ENCODE peak calls at places on chromosomes 7 and 10, in nine cellular contexts. A is IMR-90, G is transverse colon, X is A549, F is PC-3, J is ovary, Q is stomach, M is heart right ventricle, N is tibial artery. H is an unnamed sample.

GRCh38 chr7:1674161-1675035 is 4.3 kb downstream of the ELFN1 start:
- DNase-seq in A (no peak), G (no peak), X (no peak), F (no peak), J (no peak), Q (no peak), M (no peak), N (peak), H (no peak)

GRCh38 chr7:78924581-78924980 is 528.9 kb downstream of the MAGI2 start:
- DNase-seq in A (peak), G (no peak), X (no peak), F (peak), J (no peak), Q (no peak), M (no peak), N (no peak), H (no peak)

GRCh38 chr7:115516341-115516740 is 514.2 kb downstream of the TFEC start:
- DNase-seq in A (no peak), G (no peak), X (no peak), F (no peak), J (no peak), Q (no peak), M (no peak), N (no peak), H (no peak)

GRCh38 chr7:84479059-84479458 is 284.5 kb upstream of the SEMA3A start:
- DNase-seq in A (no peak), G (no peak), X (no peak), F (no peak), J (no peak), Q (no peak), M (no peak), N (no peak), H (no peak)

GRCh38 chr10:110462308-110463095 is 35.2 kb upstream of the DUSP5 start:
- DNase-seq in A (no peak), G (no peak), X (no peak), F (no peak), J (no peak), Q (no peak), M (no peak), N (no peak), H (no peak)

GRCh38 chr7:40437498-40437897 is 302.7 kb downstream of the SUGCT start:
- DNase-seq in A (peak), G (no peak), X (no peak), F (peak), J (no peak), Q (no peak), M (no peak), N (peak), H (no peak)

GRCh38 chr7:14691597-14692203 is 210.9 kb downstream of the DGKB start:
- DNase-seq in A (peak), G (peak), X (no peak), F (peak), J (peak), Q (peak), M (peak), N (no peak), H (peak)

GRCh38 chr7:24227068-24227467 is 56.9 kb upstream of the NPY start:
- DNase-seq in A (no peak), G (no peak), X (no peak), F (no peak), J (no peak), Q (no peak), M (no peak), N (no peak), H (no peak)

GRCh38 chr10:68963151-68963550 is 7.2 kb downstream of the DDX21 start:
- DNase-seq in A (no peak), G (no peak), X (no peak), F (no peak), J (no peak), Q (no peak), M (no peak), N (no peak), H (no peak)

GRCh38 chr10:32377458-32378370 is 30.8 kb upstream of the EPC1 start:
- DNase-seq in A (peak), G (peak), X (no peak), F (peak), J (no peak), Q (no peak), M (no peak), N (no peak), H (no peak)

GRCh38 chr7:66883716-66884115 is 37.3 kb upstream of the TMEM248 start:
- DNase-seq in A (peak), G (no peak), X (no peak), F (peak), J (no peak), Q (no peak), M (no peak), N (no peak), H (no peak)

GRCh38 chr7:137276194-137276593 is 67.3 kb downstream of the PTN start:
- DNase-seq in A (no peak), G (no peak), X (no peak), F (no peak), J (no peak), Q (no peak), M (no peak), N (no peak), H (no peak)

GRCh38 chr7:151849879-151850260 is 27.0 kb downstream of the PRKAG2 start:
- DNase-seq in A (no peak), G (no peak), X (no peak), F (no peak), J (peak), Q (no peak), M (no peak), N (no peak), H (no peak)

GRCh38 chr7:150428671-150429451 is 21.6 kb upstream of the GIMAP8 start:
- DNase-seq in A (peak), G (peak), X (peak), F (peak), J (no peak), Q (no peak), M (no peak), N (peak), H (no peak)

GRCh38 chr7:90857595-90857994 is 261.5 kb downstream of the CDK14 start:
- DNase-seq in A (no peak), G (no peak), X (no peak), F (no peak), J (no peak), Q (no peak), M (peak), N (no peak), H (no peak)

GRCh38 chr7:154858836-154859537 is 143.9 kb downstream of the PAXIP1 start:
- DNase-seq in A (no peak), G (no peak), X (no peak), F (no peak), J (no peak), Q (no peak), M (no peak), N (peak), H (no peak)

GRCh38 chr10:90977162-90977854 is 56.4 kb upstream of the ANKRD1 start:
- DNase-seq in A (no peak), G (no peak), X (no peak), F (no peak), J (no peak), Q (no peak), M (no peak), N (no peak), H (no peak)

GRCh38 chr10:17216901-17217395 is 11.1 kb upstream of the VIM start:
- DNase-seq in A (no peak), G (no peak), X (no peak), F (no peak), J (no peak), Q (no peak), M (no peak), N (no peak), H (no peak)

GRCh38 chr7:114720725-114721124 is 201.2 kb upstream of the MDFIC start:
- DNase-seq in A (no peak), G (no peak), X (no peak), F (no peak), J (no peak), Q (no peak), M (no peak), N (no peak), H (no peak)

GRCh38 chr7:4951903-4952636 is 6.9 kb downstream of the MMD2 start:
- DNase-seq in A (peak), G (no peak), X (no peak), F (peak), J (no peak), Q (no peak), M (no peak), N (no peak), H (no peak)

GRCh38 chr10:117830832-117831231 is 215.9 kb downstream of the RAB11FIP2 start:
- DNase-seq in A (no peak), G (peak), X (no peak), F (no peak), J (no peak), Q (no peak), M (no peak), N (no peak), H (no peak)

GRCh38 chr7:99102809-99103690 is 40.9 kb downstream of the SMURF1 start:
- DNase-seq in A (peak), G (no peak), X (peak), F (peak), J (no peak), Q (no peak), M (no peak), N (no peak), H (no peak)

GRCh38 chr10:86027346-86027745 is 339.2 kb downstream of the GRID1 start:
- DNase-seq in A (no peak), G (no peak), X (no peak), F (no peak), J (no peak), Q (no peak), M (no peak), N (no peak), H (no peak)

GRCh38 chr7:25314729-25315267 is 86.5 kb upstream of the NPVF start:
- DNase-seq in A (no peak), G (peak), X (no peak), F (no peak), J (no peak), Q (no peak), M (no peak), N (no peak), H (no peak)

GRCh38 chr7:25312968-25313367 is 84.7 kb upstream of the NPVF start:
- DNase-seq in A (no peak), G (no peak), X (no peak), F (no peak), J (no peak), Q (no peak), M (no peak), N (no peak), H (no peak)

GRCh38 chr7:25316366-25316765 is 88.1 kb upstream of the NPVF start:
- DNase-seq in A (no peak), G (no peak), X (no peak), F (no peak), J (no peak), Q (no peak), M (no peak), N (no peak), H (no peak)

GRCh38 chr7:25311346-25311745 is 83.1 kb upstream of the NPVF start:
- DNase-seq in A (peak), G (no peak), X (no peak), F (peak), J (no peak), Q (no peak), M (no peak), N (no peak), H (no peak)

DNA sequence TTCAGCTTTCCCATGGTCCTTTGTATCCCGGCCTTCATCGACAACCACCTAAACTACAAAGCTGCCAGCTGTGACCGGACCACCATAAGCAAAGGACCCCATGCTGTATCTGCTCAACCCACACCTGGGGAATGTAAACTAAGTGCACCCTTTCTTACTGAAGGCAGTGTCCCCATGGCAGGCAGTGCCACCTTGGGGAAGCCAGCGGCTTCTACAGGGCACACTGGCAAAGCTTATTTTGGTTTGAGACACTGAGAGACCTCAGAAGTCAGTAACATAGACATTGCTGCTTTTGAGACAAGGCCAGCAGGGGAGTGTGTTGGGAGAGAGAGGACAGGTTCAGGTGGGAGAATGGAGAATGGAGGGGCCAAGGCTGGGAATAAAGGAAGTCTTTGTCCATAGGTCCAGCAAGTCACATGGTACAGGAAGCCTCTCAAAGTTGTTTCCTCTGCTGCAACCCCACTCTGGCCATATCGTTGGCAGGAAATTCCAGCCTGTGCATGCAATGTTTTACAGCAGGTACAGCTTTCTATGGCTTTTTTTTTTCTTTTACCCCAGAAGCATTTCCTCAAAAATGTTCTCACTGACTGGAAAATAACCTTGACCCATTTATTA is 85.9 kb upstream of the NPVF start:
- DNase-seq in A (no peak), G (peak), X (no peak), F (no peak), J (no peak), Q (no peak), M (no peak), N (no peak), H (no peak)
- H3K27ac ChIP-seq in A (no peak), G (peak), X (no peak), F (no peak), J (no peak), Q (no peak), M (no peak), N (no peak), H (no peak)

GRCh38 chr10:59677253-59677831 is 32.3 kb downstream of the SLC16A9 start:
- DNase-seq in A (no peak), G (no peak), X (no peak), F (no peak), J (no peak), Q (no peak), M (no peak), N (no peak), H (no peak)

GRCh38 chr10:59674211-59674836 is 35.3 kb downstream of the SLC16A9 start:
- DNase-seq in A (peak), G (peak), X (no peak), F (peak), J (no peak), Q (no peak), M (no peak), N (no peak), H (no peak)

GRCh38 chr10:59672150-59672875 is 37.3 kb downstream of the SLC16A9 start:
- DNase-seq in A (no peak), G (no peak), X (no peak), F (no peak), J (no peak), Q (no peak), M (no peak), N (no peak), H (no peak)

GRCh38 chr10:59678884-59679301 is 30.8 kb downstream of the SLC16A9 start:
- DNase-seq in A (no peak), G (peak), X (no peak), F (peak), J (no peak), Q (peak), M (no peak), N (no peak), H (no peak)

DNA sequence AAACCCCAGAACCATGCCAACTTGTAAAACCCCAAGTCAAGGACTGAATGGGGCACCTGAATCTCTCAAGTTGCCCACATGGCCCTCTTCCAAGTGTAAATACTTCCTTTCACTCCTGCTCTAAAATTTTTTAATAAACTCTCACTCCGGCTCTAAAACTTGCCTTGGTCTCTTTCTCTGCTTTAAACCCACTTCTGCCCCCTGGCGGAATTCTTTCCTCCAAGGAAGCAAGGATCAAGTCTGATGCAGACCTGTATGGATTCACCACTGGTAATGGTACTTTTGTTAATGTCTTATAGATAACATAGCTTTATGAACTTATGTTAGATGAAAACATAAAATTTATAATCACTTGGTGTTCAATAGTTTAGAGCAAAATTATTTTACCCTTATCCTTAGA is 33.8 kb downstream of the SLC16A9 start:
- DNase-seq in A (no peak), G (no peak), X (no peak), F (peak), J (no peak), Q (peak), M (no peak), N (no peak), H (no peak)
- TF ChIP-seq CTCF in A (no peak), G (no peak), X (peak), F (peak), J (no peak), Q (no peak), M (no peak), N (no peak), H (no peak)

GRCh38 chr10:60894816-60895215 is 49.2 kb downstream of the RHOBTB1 start:
- DNase-seq in A (no peak), G (no peak), X (no peak), F (no peak), J (no peak), Q (no peak), M (no peak), N (no peak), H (no peak)
- H3K27ac ChIP-seq in A (no peak), G (peak), X (no peak), F (no peak), J (no peak), Q (no peak), M (peak), N (no peak), H (no peak)

GRCh38 chr10:128542659-128543058 is 416.4 kb upstream of the MKI67 start:
- DNase-seq in A (no peak), G (no peak), X (no peak), F (no peak), J (no peak), Q (no peak), M (no peak), N (no peak), H (no peak)

GRCh38 chr10:128539784-128540759 is 413.8 kb upstream of the MKI67 start:
- DNase-seq in A (no peak), G (no peak), X (no peak), F (no peak), J (no peak), Q (no peak), M (peak), N (no peak), H (no peak)

GRCh38 chr10:128537888-128538287 is 411.7 kb upstream of the MKI67 start:
- DNase-seq in A (no peak), G (no peak), X (no peak), F (no peak), J (no peak), Q (no peak), M (no peak), N (no peak), H (no peak)

GRCh38 chr10:128543186-128543585 is 417.0 kb upstream of the MKI67 start:
- DNase-seq in A (no peak), G (no peak), X (no peak), F (no peak), J (no peak), Q (no peak), M (no peak), N (no peak), H (no peak)

DNA sequence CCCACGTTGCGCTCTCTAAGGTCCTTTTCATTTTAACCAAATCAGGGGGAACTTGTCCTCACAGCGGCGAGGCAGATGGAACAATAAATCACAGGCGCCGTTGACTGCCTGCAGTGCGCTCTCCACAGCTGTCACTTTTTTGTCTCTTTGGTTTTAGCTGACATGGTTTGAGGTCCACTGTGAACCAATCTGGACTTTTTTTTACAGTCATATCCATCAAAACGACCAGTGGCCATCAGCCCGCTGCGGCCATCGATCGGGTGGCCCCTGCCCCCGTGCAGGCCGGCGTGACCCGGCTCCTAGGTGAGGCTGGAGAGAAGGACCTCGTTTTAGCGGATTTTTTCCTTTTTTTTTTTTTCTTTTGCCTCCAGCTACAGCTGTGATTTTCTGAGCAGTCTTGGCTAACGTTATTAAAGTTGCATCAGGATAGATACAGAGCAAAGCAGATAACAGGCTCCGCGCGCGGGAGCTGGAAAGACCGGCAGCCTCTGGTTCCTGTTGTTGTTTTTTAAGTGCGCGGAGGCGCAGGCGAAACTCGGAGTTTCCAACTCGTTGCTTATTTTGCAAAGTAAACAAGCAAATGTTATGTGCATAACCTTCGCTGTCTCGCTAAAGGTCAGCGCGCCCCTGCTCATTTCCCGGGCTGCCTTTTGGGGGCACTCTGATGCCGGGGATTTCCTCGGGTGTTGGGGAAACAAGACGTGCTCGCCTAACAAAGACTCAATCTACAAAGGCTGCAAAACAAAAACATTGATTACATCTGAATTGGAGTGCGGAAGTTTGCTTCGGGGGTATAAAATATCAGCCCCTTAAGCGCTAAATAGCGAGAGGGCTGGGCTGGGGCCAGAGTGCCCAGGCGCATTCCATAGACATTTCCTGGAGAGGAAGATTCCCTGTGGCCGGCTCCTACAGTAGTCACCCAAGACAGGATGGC is 414.9 kb upstream of the MKI67 start:
- DNase-seq in A (no peak), G (peak), X (no peak), F (no peak), J (no peak), Q (peak), M (peak), N (no peak), H (no peak)
- TF ChIP-seq CTCF in A (no peak), G (peak), X (no peak), F (no peak), J (no peak), Q (no peak), M (peak), N (no peak), H (no peak)

GRCh38 chr7:47525066-47525623 is 56.8 kb downstream of the TNS3 start:
- DNase-seq in A (no peak), G (no peak), X (no peak), F (no peak), J (no peak), Q (no peak), M (no peak), N (no peak), H (no peak)

GRCh38 chr7:47521041-47521795 is 60.7 kb downstream of the TNS3 start:
- DNase-seq in A (no peak), G (no peak), X (no peak), F (no peak), J (no peak), Q (no peak), M (no peak), N (peak), H (no peak)

GRCh38 chr7:47520408-47520807 is 61.5 kb downstream of the TNS3 start:
- DNase-seq in A (peak), G (peak), X (no peak), F (no peak), J (peak), Q (no peak), M (peak), N (peak), H (no peak)

GRCh38 chr7:47523401-47523800 is 58.5 kb downstream of the TNS3 start:
- DNase-seq in A (no peak), G (no peak), X (no peak), F (no peak), J (no peak), Q (no peak), M (no peak), N (no peak), H (no peak)

DNA sequence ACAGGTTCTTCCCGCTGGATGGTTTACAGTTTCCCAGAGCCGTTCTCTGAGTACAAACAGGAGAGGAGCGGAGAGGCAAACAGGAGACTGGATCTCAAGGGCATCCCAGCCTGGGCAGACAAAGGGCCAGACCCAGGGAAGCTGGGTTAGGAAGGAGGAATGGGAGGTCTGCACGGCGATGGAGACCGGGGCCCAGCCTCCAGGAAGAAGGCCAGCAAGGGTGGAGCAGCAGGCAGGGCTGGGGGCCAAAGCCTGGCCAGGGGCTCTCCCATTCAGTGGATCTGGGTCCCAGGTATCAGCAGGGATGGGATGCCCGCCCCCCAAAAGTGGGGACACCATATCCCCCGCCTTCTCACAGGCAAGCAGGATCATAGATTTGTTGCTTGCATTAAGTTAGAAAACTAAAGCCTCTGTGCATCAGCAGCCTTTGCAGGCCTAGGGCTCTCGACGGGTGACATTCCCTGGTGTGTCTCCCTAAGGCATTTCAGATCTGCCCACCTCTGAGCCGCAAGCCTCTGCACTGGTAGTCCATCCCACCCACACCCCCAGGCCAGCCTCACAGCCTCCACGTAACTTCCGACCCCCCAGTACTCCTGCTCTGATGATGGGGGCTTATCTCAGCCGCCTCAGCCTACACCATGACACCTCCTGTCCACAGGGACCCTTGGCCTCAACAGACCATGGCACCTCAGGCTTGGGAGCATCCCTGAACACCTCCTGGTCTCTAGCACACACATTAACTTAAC is 59.9 kb downstream of the TNS3 start:
- DNase-seq in A (no peak), G (no peak), X (no peak), F (no peak), J (no peak), Q (no peak), M (no peak), N (no peak), H (no peak)
- H3K27ac ChIP-seq in A (no peak), G (no peak), X (no peak), F (no peak), J (peak), Q (no peak), M (peak), N (peak), H (no peak)